ENCODE peak calls at places on chromosomes 16 and 17, in four cellular contexts. A, H, Z and U are unnamed samples.

GRCh38 chr16:81003610-81004460 is 2.9 kb downstream of the CMC2 start:
- DNase-seq in H (no peak), Z (no peak), A (no peak), U (no peak)

GRCh38 chr16:56277040-56277439 is 85.8 kb downstream of the GNAO1 start:
- DNase-seq in Z (peak; percentile 18), H (peak; percentile 77), A (no peak), U (no peak)

GRCh38 chr16:12006637-12007036 is 30.1 kb downstream of the SNX29 start:
- DNase-seq in Z (no peak), H (no peak), A (no peak), U (no peak)

GRCh38 chr16:85136705-85137322 is 24.5 kb upstream of the CIBAR2 start:
- DNase-seq in Z (no peak), H (no peak), A (peak; percentile 70), U (peak; percentile 35)

GRCh38 chr17:64147110-64148016 is 17.4 kb upstream of the ERN1 start:
- DNase-seq in Z (peak; percentile 52), H (no peak), A (no peak), U (no peak)

GRCh38 chr17:41968676-41969075 is 2.1 kb downstream of the CNP start:
- DNase-seq in H (no peak), Z (no peak), A (no peak), U (no peak)

GRCh38 chr17:49821916-49822315 is 26.0 kb downstream of the TAC4 start:
- DNase-seq in H (no peak), Z (peak; percentile 87), A (no peak), U (no peak)

GRCh38 chr16:31484491-31485171 is 1.7 kb downstream of the SLC5A2 start:
- DNase-seq in Z (no peak), H (no peak), A (peak; percentile 89), U (peak; percentile 78)

GRCh38 chr16:52467753-52468152 is 79.2 kb downstream of the TOX3 start:
- DNase-seq in Z (no peak), H (peak; percentile 38), A (no peak), U (no peak)

GRCh38 chr16:9256196-9256595 is 164.8 kb downstream of the HAPSTR1 start:
- DNase-seq in Z (peak; percentile 39), H (peak; percentile 51), A (peak; percentile 54), U (peak; percentile 32)

GRCh38 chr17:77423589-77424451 is 283.1 kb downstream of the SEC14L1 start:
- DNase-seq in A (no peak), H (peak; percentile 64), Z (peak; percentile 75), U (peak; percentile 77)

GRCh38 chr17:40134184-40134583 is 6.2 kb upstream of the CASC3 start:
- DNase-seq in A (no peak), Z (no peak), H (no peak), U (peak; percentile 45)

GRCh38 chr16:10846213-10846998 is 27.8 kb upstream of the TVP23A start:
- DNase-seq in A (no peak), Z (no peak), H (no peak), U (no peak)

GRCh38 chr16:38941-39892 is 14.2 kb downstream of the POLR3K start:
- DNase-seq in H (peak; percentile 26), Z (peak; percentile 34), A (peak; percentile 62), U (peak; percentile 77)

GRCh38 chr16:23509763-23510153 is 536 bp downstream of the GGA2 start:
- DNase-seq in H (peak; percentile 69), A (no peak), Z (peak; percentile 22), U (no peak)

GRCh38 chr17:83189673-83190385 is 110.4 kb downstream of the METRNL start:
- DNase-seq in H (no peak), A (peak; percentile 83), Z (no peak), U (no peak)

GRCh38 chr16:86042996-86043725 is 144.2 kb downstream of the IRF8 start:
- DNase-seq in A (no peak), Z (no peak), H (no peak), U (no peak)

GRCh38 chr16:17131351-17131750 is 339.4 kb downstream of the XYLT1 start:
- DNase-seq in H (no peak), A (no peak), Z (no peak), U (no peak)

GRCh38 chr17:17959520-17960361 is 12.5 kb downstream of the TOM1L2 start:
- DNase-seq in A (no peak), H (peak; percentile 19), Z (no peak), U (no peak)

GRCh38 chr17:35713069-35713728 is 18.2 kb upstream of the RASL10B start:
- DNase-seq in H (peak; percentile 38), Z (no peak), A (no peak), U (no peak)

GRCh38 chr17:15231851-15232516 is 33.1 kb downstream of the PMP22 start:
- DNase-seq in H (no peak), Z (no peak), A (no peak), U (no peak)

GRCh38 chr16:89484923-89485679 is 5.3 kb downstream of the ANKRD11 start:
- DNase-seq in H (no peak), A (no peak), Z (no peak), U (peak; percentile 52)

GRCh38 chr16:5604770-5605169 is 507.2 kb upstream of the EEF2KMT start:
- DNase-seq in H (peak; percentile 4), Z (peak; percentile 15), A (no peak), U (no peak)

GRCh38 chr17:205176-205538 is 23.7 kb upstream of the DOC2B start:
- DNase-seq in Z (no peak), A (no peak), H (no peak), U (no peak)

GRCh38 chr16:886084-886543 is 84.7 kb downstream of the LMF1 start:
- DNase-seq in H (no peak), A (peak; percentile 28), Z (no peak), U (no peak)

GRCh38 chr16:82470506-82471196 is 156.1 kb upstream of the CDH13 start:
- DNase-seq in A (no peak), H (peak; percentile 78), Z (no peak), U (peak; percentile 19)

GRCh38 chr17:6350806-6351205 is 84.1 kb downstream of the AIPL1 start:
- DNase-seq in A (no peak), H (no peak), Z (no peak), U (no peak)

GRCh38 chr17:45790296-45790922 is 6.3 kb downstream of the CRHR1 start:
- DNase-seq in H (peak; percentile 72), A (no peak), Z (peak; percentile 27), U (no peak)

GRCh38 chr16:82699262-82699661 is 72.5 kb downstream of the CDH13 start:
- DNase-seq in H (no peak), A (no peak), Z (no peak), U (no peak)

GRCh38 chr17:19346351-19347255 is 15.9 kb downstream of the B9D1 start:
- DNase-seq in Z (peak; percentile 82), H (peak; percentile 70), A (no peak), U (peak; percentile 42)

GRCh38 chr16:2088192-2088631 is 40.4 kb downstream of the TSC2 start:
- DNase-seq in Z (no peak), H (no peak), A (no peak), U (no peak)

GRCh38 chr16:17305694-17306093 is 165.1 kb downstream of the XYLT1 start:
- DNase-seq in H (no peak), A (no peak), Z (no peak), U (no peak)